ENCODE peak calls at places on chromosomes 12 and 14, in ten cellular contexts. F, Z, J, Q, N, T, L, M, H and X are unnamed samples.

GRCh38 chr14:69716483-69717187 is 50.3 kb upstream of the SRSF5 start:
- DNase-seq in L (no peak), Z (no peak), Q (no peak), J (no peak), F (no peak), T (no peak), M (no peak), N (no peak), H (no peak), X (no peak)

GRCh38 chr12:52956987-52957386 is 8.1 kb downstream of the KRT18 start:
- DNase-seq in M (no peak), F (no peak), Q (no peak), J (no peak), H (no peak), Z (no peak), L (no peak), N (no peak), T (no peak), X (peak; percentile 70)

GRCh38 chr12:106769546-106769945 is 4.9 kb upstream of the RIC8B start:
- DNase-seq in N (no peak), J (no peak), M (no peak), T (no peak), Q (no peak), Z (no peak), H (no peak), L (no peak), F (no peak), X (no peak)

GRCh38 chr12:88237954-88238353 is 95.8 kb downstream of the TMTC3 start:
- DNase-seq in F (no peak), Q (no peak), L (no peak), J (no peak), H (no peak), M (no peak), T (no peak), N (no peak), Z (no peak), X (no peak)

GRCh38 chr12:92471551-92471950 is 231.2 kb upstream of the PLEKHG7 start:
- DNase-seq in F (no peak), Q (no peak), L (no peak), M (peak; percentile 22), H (no peak), T (no peak), N (no peak), J (no peak), Z (no peak), X (no peak)

GRCh38 chr14:53619625-53620324 is 336.9 kb downstream of the BMP4 start:
- DNase-seq in N (peak; percentile 27), L (no peak), H (no peak), Z (no peak), T (no peak), M (no peak), J (no peak), F (no peak), Q (peak; percentile 19), X (no peak)

GRCh38 chr14:90660865-90661570 is 155.2 kb downstream of the TTC7B start:
- DNase-seq in L (no peak), T (no peak), J (no peak), N (no peak), Z (no peak), M (no peak), F (no peak), Q (no peak), H (no peak), X (no peak)

GRCh38 chr12:127024791-127025190 is 1242.2 kb upstream of the TMEM132C start:
- DNase-seq in Z (no peak), Q (no peak), T (no peak), M (no peak), F (no peak), L (no peak), J (no peak), N (no peak), H (no peak), X (no peak)

GRCh38 chr12:20128926-20129325 is 239.4 kb upstream of the PDE3A start:
- DNase-seq in Q (no peak), T (no peak), J (no peak), Z (no peak), N (no peak), F (no peak), L (no peak), H (no peak), M (no peak), X (no peak)

GRCh38 chr12:125860672-125861288 is 795.5 kb downstream of the AACS start:
- DNase-seq in H (no peak), N (no peak), T (no peak), L (no peak), Z (no peak), M (no peak), J (no peak), F (no peak), Q (no peak), X (no peak)

GRCh38 chr14:92254786-92255185 is 68.2 kb upstream of the SLC24A4 start:
- DNase-seq in J (no peak), H (no peak), F (no peak), N (peak; percentile 49), T (no peak), Q (peak; percentile 59), M (no peak), L (peak; percentile 79), Z (peak; percentile 56), X (peak; percentile 72)

GRCh38 chr12:26192142-26192541 is 3.2 kb upstream of the SSPN start:
- DNase-seq in H (no peak), T (no peak), F (no peak), Q (no peak), M (no peak), Z (no peak), L (no peak), N (no peak), J (no peak), X (no peak)

GRCh38 chr12:104219908-104220404 is 4.4 kb downstream of the TXNRD1 start:
- DNase-seq in M (no peak), T (peak; percentile 34), H (no peak), F (peak; percentile 37), L (no peak), Z (no peak), N (peak; percentile 57), Q (no peak), J (peak; percentile 14), X (no peak)

GRCh38 chr12:56359851-56360767 is at the start of gene STAT2:
- DNase-seq in N (peak; percentile 100), Z (peak; percentile 99), F (peak; percentile 99), L (peak; percentile 100), M (peak; percentile 77), T (peak; percentile 94), Q (peak; percentile 99), H (peak; percentile 97), J (peak; percentile 99), X (peak; percentile 99)

GRCh38 chr12:122087431-122088180 is 9.1 kb downstream of the MLXIP start:
- DNase-seq in M (no peak), T (no peak), H (no peak), F (no peak), J (no peak), Q (no peak), Z (no peak), L (no peak), N (no peak), X (no peak)

GRCh38 chr14:91372680-91373495 is 44.7 kb downstream of the CCDC88C start:
- DNase-seq in N (no peak), J (no peak), L (no peak), Q (no peak), M (no peak), F (no peak), Z (no peak), H (no peak), T (no peak), X (no peak)

GRCh38 chr14:93045965-93046695 is 69.6 kb downstream of the ITPK1 start:
- DNase-seq in J (no peak), T (no peak), Z (no peak), F (no peak), N (no peak), L (no peak), Q (no peak), H (no peak), M (no peak), X (no peak)

GRCh38 chr14:106268013-106268727 is 741.8 kb downstream of the TMEM121 start:
- DNase-seq in M (no peak), J (peak; percentile 24), L (no peak), Q (no peak), Z (no peak), H (no peak), N (peak; percentile 5), T (no peak), F (peak; percentile 80), X (no peak)

GRCh38 chr12:107441906-107442305 is 243.7 kb upstream of the PWP1 start:
- DNase-seq in Q (peak; percentile 14), N (no peak), Z (no peak), T (no peak), L (no peak), M (no peak), J (no peak), H (no peak), F (no peak), X (no peak)

GRCh38 chr12:51374346-51374745 is 16.9 kb downstream of the GALNT6 start:
- DNase-seq in M (no peak), N (no peak), H (no peak), F (no peak), L (no peak), T (no peak), J (no peak), Q (no peak), Z (no peak), X (no peak)

GRCh38 chr14:60515244-60515695 is 6.3 kb downstream of the SIX6 start:
- DNase-seq in N (no peak), H (no peak), Q (no peak), L (no peak), Z (no peak), J (no peak), F (no peak), M (no peak), T (no peak), X (no peak)

GRCh38 chr12:20372326-20373097 is 4.2 kb downstream of the PDE3A start:
- DNase-seq in M (no peak), Z (no peak), Q (no peak), T (no peak), J (no peak), N (no peak), L (no peak), H (no peak), F (no peak), X (no peak)

GRCh38 chr14:102510616-102511520 is 1.3 kb upstream of the ANKRD9 start:
- DNase-seq in J (no peak), T (no peak), Z (no peak), F (no peak), M (no peak), H (no peak), Q (no peak), N (peak; percentile 94), L (no peak), X (peak; percentile 91)

GRCh38 chr12:3728686-3729085 is 24.2 kb downstream of the CRACR2A start:
- DNase-seq in Z (no peak), Q (no peak), J (no peak), M (no peak), H (no peak), F (no peak), L (peak; percentile 58), T (no peak), N (no peak), X (no peak)

GRCh38 chr12:89333564-89334252 is 18.6 kb downstream of the DUSP6 start:
- DNase-seq in L (no peak), F (no peak), N (peak; percentile 38), M (no peak), Z (peak; percentile 28), T (no peak), Q (no peak), H (no peak), J (no peak), X (peak; percentile 43)

GRCh38 chr12:127241056-127241830 is 1025.7 kb upstream of the TMEM132C start:
- DNase-seq in Q (no peak), J (no peak), M (no peak), Z (no peak), L (no peak), F (no peak), H (no peak), T (no peak), N (no peak), X (no peak)

GRCh38 chr12:9673404-9674225 is 4.1 kb downstream of the CLEC2D start:
- DNase-seq in J (peak; percentile 50), Z (peak; percentile 70), T (no peak), N (peak; percentile 91), F (no peak), H (no peak), L (no peak), Q (peak; percentile 32), M (no peak), X (no peak)